ENCODE peak calls at places on chromosomes 1 and 21, in four cellular contexts. G, P, K and X are unnamed samples.

GRCh38 chr1:211944733-211945500 is 90.4 kb downstream of the INTS7 start:
- DNase-seq in G (no peak), P (no peak), K (no peak), X (no peak)

GRCh38 chr1:36475341-36475740 is 7.4 kb downstream of the CSF3R start:
- DNase-seq in G (no peak), P (no peak), K (no peak), X (no peak)

GRCh38 chr1:11211461-11211860 is 22.3 kb downstream of the ANGPTL7 start:
- DNase-seq in G (no peak), P (no peak), K (no peak), X (no peak)

GRCh38 chr1:94105957-94106529 is 14.9 kb downstream of the ABCA4 start:
- DNase-seq in G (peak; percentile 25), P (no peak), K (no peak), X (no peak)

GRCh38 chr1:21574464-21575151 is 65.4 kb downstream of the ALPL start:
- DNase-seq in G (no peak), P (peak; percentile 53), K (no peak), X (no peak)

GRCh38 chr1:11648732-11649158 is 5.5 kb downstream of the FBXO2 start:
- DNase-seq in G (no peak), P (peak; percentile 93), K (no peak), X (no peak)

GRCh38 chr1:31752952-31753351 is 11.2 kb downstream of the ADGRB2 start:
- DNase-seq in G (no peak), P (no peak), K (no peak), X (no peak)

GRCh38 chr1:2882968-2883696 is 81.6 kb upstream of the TTC34 start:
- DNase-seq in G (no peak), P (no peak), K (no peak), X (no peak)

GRCh38 chr1:32538887-32539583 is at the start of gene ZBTB8A:
- DNase-seq in G (no peak), P (peak; percentile 25), K (no peak), X (no peak)

GRCh38 chr1:67646145-67647035 is 38.6 kb upstream of the GADD45A start:
- DNase-seq in G (no peak), P (peak; percentile 76), K (no peak), X (no peak)

GRCh38 chr1:245166471-245166885 is 11.7 kb downstream of the KIF26B start:
- DNase-seq in G (no peak), P (no peak), K (no peak), X (no peak)

GRCh38 chr1:64112281-64112680 is 91.1 kb upstream of the UBE2U start:
- DNase-seq in G (no peak), P (no peak), K (no peak), X (no peak)

GRCh38 chr1:236164273-236164672 is 21.9 kb downstream of the GPR137B start:
- DNase-seq in G (no peak), P (no peak), K (no peak), X (no peak)

GRCh38 chr1:207124389-207124788 is 20.4 kb downstream of the C4BPA start:
- DNase-seq in G (no peak), P (no peak), K (no peak), X (no peak)

GRCh38 chr1:101741910-101742309 is 254.8 kb downstream of the OLFM3 start:
- DNase-seq in G (no peak), P (no peak), K (no peak), X (no peak)

GRCh38 chr1:117574206-117574835 is 31.5 kb upstream of the TENT5C start:
- DNase-seq in G (no peak), P (no peak), K (no peak), X (no peak)

GRCh38 chr1:53934170-53934765 is 11.2 kb downstream of the IFT25 start:
- DNase-seq in G (no peak), P (no peak), K (no peak), X (no peak)

GRCh38 chr1:172391972-172392371 is 28.5 kb upstream of the C1orf105 start:
- DNase-seq in G (no peak), P (no peak), K (no peak), X (no peak)

GRCh38 chr1:33036051-33036525 is 595 bp downstream of the AK2 start:
- DNase-seq in G (no peak), P (peak; percentile 60), K (no peak), X (no peak)

GRCh38 chr1:215056584-215056983 is 26.0 kb upstream of the KCNK2 start:
- DNase-seq in G (no peak), P (no peak), K (no peak), X (no peak)

GRCh38 chr1:36888811-36889477 is 145.4 kb downstream of the GRIK3 start:
- DNase-seq in G (no peak), P (no peak), K (no peak), X (no peak)

GRCh38 chr1:14740016-14740415 is 141.5 kb downstream of the KAZN start:
- DNase-seq in G (no peak), P (no peak), K (no peak), X (no peak)

GRCh38 chr1:244788493-244789275 is 46.8 kb upstream of the COX20 start:
- DNase-seq in G (no peak), P (peak; percentile 3), K (no peak), X (no peak)

GRCh38 chr1:84020151-84020550 is 21.2 kb upstream of the TTLL7 start:
- DNase-seq in G (no peak), P (no peak), K (no peak), X (no peak)

GRCh38 chr1:233299450-233299849 is 3.9 kb upstream of the PCNX2 start:
- DNase-seq in G (no peak), P (no peak), K (no peak), X (no peak)

GRCh38 chr1:202692959-202693555 is 17.2 kb downstream of the SYT2 start:
- DNase-seq in G (peak; percentile 54), P (peak; percentile 91), K (no peak), X (peak; percentile 60)

GRCh38 chr21:45939521-45940045 is 42.0 kb upstream of the COL6A1 start:
- DNase-seq in G (no peak), P (no peak), K (no peak), X (no peak)

GRCh38 chr1:163142152-163142551 is 60.6 kb downstream of the RGS5 start:
- DNase-seq in G (no peak), P (no peak), K (no peak), X (no peak)

GRCh38 chr1:180244840-180245239 is 14.8 kb downstream of the LHX4 start:
- DNase-seq in G (no peak), P (no peak), K (no peak), X (no peak)

GRCh38 chr1:168521391-168522000 is 22.3 kb downstream of the XCL2 start:
- DNase-seq in G (no peak), P (no peak), K (no peak), X (no peak)

GRCh38 chr1:236686815-236687160 is 489 bp downstream of the ACTN2 start:
- DNase-seq in G (no peak), P (peak; percentile 37), K (no peak), X (no peak)

GRCh38 chr1:247077768-247078314 is 770 bp downstream of the ZNF670 start:
- DNase-seq in G (no peak), P (no peak), K (peak; percentile 8), X (no peak)
- TF ChIP-seq SPI1 in G (no peak), P (no peak), K (no peak), X (no peak)

DNA sequence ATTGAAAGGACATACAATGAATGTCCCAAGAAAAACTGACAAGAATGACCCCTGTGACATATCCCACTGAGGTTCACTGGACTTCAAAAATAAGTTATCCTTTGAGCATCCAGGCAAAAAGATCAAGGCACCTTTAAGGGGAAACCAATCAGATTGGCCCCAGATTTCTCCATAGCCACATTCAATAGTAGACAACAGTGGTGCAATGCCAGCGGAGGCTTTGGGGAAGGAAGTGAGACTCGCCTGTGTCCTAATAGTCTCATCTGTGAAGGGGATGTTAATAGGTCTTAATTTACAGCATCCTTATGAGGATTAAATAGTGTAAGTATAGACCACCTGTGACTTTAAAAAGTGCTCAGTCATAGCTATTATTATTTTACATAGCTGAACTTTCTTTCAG is 21.5 kb downstream of the RPL5 start:
- DNase-seq in G (no peak), P (no peak), K (no peak), X (no peak)
- TF ChIP-seq SPI1 in G (no peak), P (no peak), K (no peak), X (peak; percentile 78)

GRCh38 chr1:227234998-227235405 is 83.3 kb downstream of the CDC42BPA start:
- DNase-seq in G (peak; percentile 9), P (peak; percentile 69), K (no peak), X (no peak)
- TF ChIP-seq SPI1 in G (no peak), P (no peak), K (no peak), X (no peak)

GRCh38 chr1:224786533-224787249 is 142.8 kb upstream of the DNAH14 start:
- DNase-seq in G (no peak), P (no peak), K (no peak), X (no peak)
- TF ChIP-seq SPI1 in G (no peak), P (no peak), K (no peak), X (no peak)

DNA sequence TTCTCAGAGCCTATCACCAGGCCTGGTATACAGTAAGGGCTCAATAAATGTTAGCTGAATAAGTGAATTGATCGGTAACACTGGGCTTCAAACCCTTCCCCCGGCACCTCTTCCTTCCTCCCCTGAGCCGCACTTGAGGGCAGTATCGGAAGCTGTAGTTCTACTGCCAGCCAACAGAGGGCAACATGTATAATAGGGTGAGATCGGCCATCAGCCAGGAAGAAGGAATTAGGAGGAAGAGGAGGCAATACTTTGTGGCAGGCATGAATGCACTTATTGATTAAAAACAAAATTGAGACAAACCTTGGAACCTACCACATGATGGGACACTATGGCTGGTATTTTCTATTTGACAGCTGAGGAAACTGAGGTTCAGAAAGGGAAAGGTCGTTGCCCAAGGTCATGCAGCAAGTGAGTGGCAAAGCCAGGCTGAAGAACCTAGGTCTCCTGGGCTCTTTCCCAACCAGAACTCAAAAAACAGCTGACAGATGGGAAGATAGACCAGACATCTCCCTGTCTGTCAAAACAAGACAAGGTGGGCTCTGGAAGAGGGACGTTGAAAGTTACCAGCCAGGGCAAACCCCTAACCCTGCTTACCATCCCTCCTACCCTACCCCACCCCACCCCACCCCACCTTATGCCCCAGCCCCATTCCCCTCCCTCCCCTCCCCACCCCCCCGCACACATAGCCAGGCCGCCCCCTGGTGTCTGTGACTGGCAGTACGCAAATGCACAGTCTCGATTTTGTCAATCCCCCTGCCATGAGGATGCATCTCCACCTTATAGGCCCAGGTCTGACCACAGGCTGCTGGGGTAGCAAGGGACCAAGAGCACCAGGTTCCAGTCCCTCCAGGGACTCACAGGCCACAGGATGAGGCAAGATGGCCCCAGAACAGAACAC is 107.3 kb upstream of the RUNX3 start:
- DNase-seq in G (peak; percentile 67), P (peak; percentile 81), K (no peak), X (peak; percentile 86)
- TF ChIP-seq SPI1 in G (no peak), P (no peak), K (no peak), X (peak; percentile 39)

GRCh38 chr1:107689157-107689556 is 275.8 kb downstream of the VAV3 start:
- DNase-seq in G (no peak), P (no peak), K (no peak), X (no peak)

GRCh38 chr1:107689733-107690132 is 275.2 kb downstream of the VAV3 start:
- DNase-seq in G (no peak), P (no peak), K (no peak), X (no peak)

GRCh38 chr1:107691542-107691941 is 273.4 kb downstream of the VAV3 start:
- DNase-seq in G (no peak), P (no peak), K (no peak), X (no peak)

GRCh38 chr1:107690491-107690890 is 274.5 kb downstream of the VAV3 start:
- DNase-seq in G (no peak), P (no peak), K (no peak), X (no peak)

GRCh38 chr1:107687846-107688753 is 276.9 kb downstream of the VAV3 start:
- DNase-seq in G (no peak), P (no peak), K (no peak), X (no peak)
- TF ChIP-seq SPI1 in G (no peak), P (no peak), K (no peak), X (no peak)

GRCh38 chr1:43853161-43853921 is 80.3 kb upstream of the ARTN start:
- DNase-seq in G (no peak), P (no peak), K (peak; percentile 87), X (peak; percentile 97)
- TF ChIP-seq SPI1 in G (peak; percentile 61), P (peak; percentile 47), K (no peak), X (peak; percentile 89)